ENCODE peak calls at places on chromosomes 7 and 10, in nine cellular contexts. One of them, this sample, is unnamed.

GRCh38 chr7:40297741-40298311 is 163.0 kb downstream of the SUGCT start:
- DNase-seq in Caki2: peak; percentile 25
- DNase-seq in GM23248: peak; percentile 21
- DNase-seq in NCI-H460: no peak
- DNase-seq in activated CD4-positive, alpha-beta T cell treated with anti-CD3 and anti-CD28 coated beads, Interleukin-2, amount 50 U/mL, for 1 hour: no peak
- DNase-seq in stimulated activated CD8-positive, alpha-beta memory T cell treated with anti-CD3 and anti-CD28 coated beads, Interleukin-7, amount 100 ng/mL, for 1 hour: no peak
- DNase-seq in stimulated activated CD4-positive, alpha-beta T cell treated with anti-CD3 and anti-CD28 coated beads, Interleukin-12 subunit alpha, Interleukin-12 subunit beta, amount 100 ng/mL, for 4 hours: no peak
- DNase-seq in tibial nerve: no peak
- DNase-seq in CD8-positive, alpha-beta T cell: no peak
- DNase-seq in this sample: no peak

GRCh38 chr10:6473430-6473829 is 106.6 kb downstream of the PRKCQ start:
- DNase-seq in Caki2: no peak
- DNase-seq in GM23248: no peak
- DNase-seq in NCI-H460: no peak
- DNase-seq in activated CD4-positive, alpha-beta T cell treated with anti-CD3 and anti-CD28 coated beads, Interleukin-2, amount 50 U/mL, for 1 hour: peak; percentile 46
- DNase-seq in stimulated activated CD8-positive, alpha-beta memory T cell treated with anti-CD3 and anti-CD28 coated beads, Interleukin-7, amount 100 ng/mL, for 1 hour: peak; percentile 13
- DNase-seq in stimulated activated CD4-positive, alpha-beta T cell treated with anti-CD3 and anti-CD28 coated beads, Interleukin-12 subunit alpha, Interleukin-12 subunit beta, amount 100 ng/mL, for 4 hours: no peak
- DNase-seq in tibial nerve: no peak
- DNase-seq in CD8-positive, alpha-beta T cell: peak; percentile 64
- DNase-seq in this sample: peak; percentile 9

GRCh38 chr7:2034291-2035201 is 198.2 kb downstream of the MAD1L1 start:
- DNase-seq in Caki2: no peak
- DNase-seq in GM23248: no peak
- DNase-seq in NCI-H460: no peak
- DNase-seq in activated CD4-positive, alpha-beta T cell treated with anti-CD3 and anti-CD28 coated beads, Interleukin-2, amount 50 U/mL, for 1 hour: no peak
- DNase-seq in stimulated activated CD8-positive, alpha-beta memory T cell treated with anti-CD3 and anti-CD28 coated beads, Interleukin-7, amount 100 ng/mL, for 1 hour: no peak
- DNase-seq in stimulated activated CD4-positive, alpha-beta T cell treated with anti-CD3 and anti-CD28 coated beads, Interleukin-12 subunit alpha, Interleukin-12 subunit beta, amount 100 ng/mL, for 4 hours: no peak
- DNase-seq in tibial nerve: no peak
- DNase-seq in CD8-positive, alpha-beta T cell: no peak
- DNase-seq in this sample: no peak

GRCh38 chr7:70390251-70390650 is 741.7 kb upstream of the GALNT17 start:
- DNase-seq in Caki2: no peak
- DNase-seq in GM23248: peak; percentile 64
- DNase-seq in NCI-H460: no peak
- DNase-seq in activated CD4-positive, alpha-beta T cell treated with anti-CD3 and anti-CD28 coated beads, Interleukin-2, amount 50 U/mL, for 1 hour: no peak
- DNase-seq in stimulated activated CD8-positive, alpha-beta memory T cell treated with anti-CD3 and anti-CD28 coated beads, Interleukin-7, amount 100 ng/mL, for 1 hour: no peak
- DNase-seq in stimulated activated CD4-positive, alpha-beta T cell treated with anti-CD3 and anti-CD28 coated beads, Interleukin-12 subunit alpha, Interleukin-12 subunit beta, amount 100 ng/mL, for 4 hours: no peak
- DNase-seq in tibial nerve: peak; percentile 37
- DNase-seq in CD8-positive, alpha-beta T cell: no peak
- DNase-seq in this sample: no peak

GRCh38 chr7:20470726-20471125 is 140.0 kb downstream of the ITGB8 start:
- DNase-seq in Caki2: no peak
- DNase-seq in GM23248: no peak
- DNase-seq in NCI-H460: no peak
- DNase-seq in activated CD4-positive, alpha-beta T cell treated with anti-CD3 and anti-CD28 coated beads, Interleukin-2, amount 50 U/mL, for 1 hour: no peak
- DNase-seq in stimulated activated CD8-positive, alpha-beta memory T cell treated with anti-CD3 and anti-CD28 coated beads, Interleukin-7, amount 100 ng/mL, for 1 hour: no peak
- DNase-seq in stimulated activated CD4-positive, alpha-beta T cell treated with anti-CD3 and anti-CD28 coated beads, Interleukin-12 subunit alpha, Interleukin-12 subunit beta, amount 100 ng/mL, for 4 hours: no peak
- DNase-seq in tibial nerve: no peak
- DNase-seq in CD8-positive, alpha-beta T cell: no peak
- DNase-seq in this sample: no peak

GRCh38 chr7:80263321-80263720 is 128.7 kb downstream of the GNAI1 start:
- DNase-seq in Caki2: no peak
- DNase-seq in GM23248: peak; percentile 74
- DNase-seq in NCI-H460: no peak
- DNase-seq in activated CD4-positive, alpha-beta T cell treated with anti-CD3 and anti-CD28 coated beads, Interleukin-2, amount 50 U/mL, for 1 hour: no peak
- DNase-seq in stimulated activated CD8-positive, alpha-beta memory T cell treated with anti-CD3 and anti-CD28 coated beads, Interleukin-7, amount 100 ng/mL, for 1 hour: no peak
- DNase-seq in stimulated activated CD4-positive, alpha-beta T cell treated with anti-CD3 and anti-CD28 coated beads, Interleukin-12 subunit alpha, Interleukin-12 subunit beta, amount 100 ng/mL, for 4 hours: no peak
- DNase-seq in tibial nerve: no peak
- DNase-seq in CD8-positive, alpha-beta T cell: no peak
- DNase-seq in this sample: no peak

GRCh38 chr7:70092314-70093303 is 494.3 kb downstream of the AUTS2 start:
- DNase-seq in Caki2: no peak
- DNase-seq in GM23248: no peak
- DNase-seq in NCI-H460: no peak
- DNase-seq in activated CD4-positive, alpha-beta T cell treated with anti-CD3 and anti-CD28 coated beads, Interleukin-2, amount 50 U/mL, for 1 hour: no peak
- DNase-seq in stimulated activated CD8-positive, alpha-beta memory T cell treated with anti-CD3 and anti-CD28 coated beads, Interleukin-7, amount 100 ng/mL, for 1 hour: no peak
- DNase-seq in stimulated activated CD4-positive, alpha-beta T cell treated with anti-CD3 and anti-CD28 coated beads, Interleukin-12 subunit alpha, Interleukin-12 subunit beta, amount 100 ng/mL, for 4 hours: no peak
- DNase-seq in tibial nerve: no peak
- DNase-seq in CD8-positive, alpha-beta T cell: no peak
- DNase-seq in this sample: no peak

GRCh38 chr7:47307311-47307710 is 274.6 kb downstream of the TNS3 start:
- DNase-seq in Caki2: no peak
- DNase-seq in GM23248: no peak
- DNase-seq in NCI-H460: no peak
- DNase-seq in activated CD4-positive, alpha-beta T cell treated with anti-CD3 and anti-CD28 coated beads, Interleukin-2, amount 50 U/mL, for 1 hour: no peak
- DNase-seq in stimulated activated CD8-positive, alpha-beta memory T cell treated with anti-CD3 and anti-CD28 coated beads, Interleukin-7, amount 100 ng/mL, for 1 hour: no peak
- DNase-seq in stimulated activated CD4-positive, alpha-beta T cell treated with anti-CD3 and anti-CD28 coated beads, Interleukin-12 subunit alpha, Interleukin-12 subunit beta, amount 100 ng/mL, for 4 hours: no peak
- DNase-seq in tibial nerve: no peak
- DNase-seq in CD8-positive, alpha-beta T cell: no peak
- DNase-seq in this sample: no peak

GRCh38 chr10:86630079-86630478 is 24.3 kb upstream of the OPN4 start:
- DNase-seq in Caki2: no peak
- DNase-seq in GM23248: peak; percentile 38
- DNase-seq in NCI-H460: no peak
- DNase-seq in activated CD4-positive, alpha-beta T cell treated with anti-CD3 and anti-CD28 coated beads, Interleukin-2, amount 50 U/mL, for 1 hour: no peak
- DNase-seq in stimulated activated CD8-positive, alpha-beta memory T cell treated with anti-CD3 and anti-CD28 coated beads, Interleukin-7, amount 100 ng/mL, for 1 hour: no peak
- DNase-seq in stimulated activated CD4-positive, alpha-beta T cell treated with anti-CD3 and anti-CD28 coated beads, Interleukin-12 subunit alpha, Interleukin-12 subunit beta, amount 100 ng/mL, for 4 hours: no peak
- DNase-seq in tibial nerve: no peak
- DNase-seq in CD8-positive, alpha-beta T cell: no peak
- DNase-seq in this sample: no peak

GRCh38 chr7:70063796-70064423 is 465.6 kb downstream of the AUTS2 start:
- DNase-seq in Caki2: no peak
- DNase-seq in GM23248: no peak
- DNase-seq in NCI-H460: no peak
- DNase-seq in activated CD4-positive, alpha-beta T cell treated with anti-CD3 and anti-CD28 coated beads, Interleukin-2, amount 50 U/mL, for 1 hour: no peak
- DNase-seq in stimulated activated CD8-positive, alpha-beta memory T cell treated with anti-CD3 and anti-CD28 coated beads, Interleukin-7, amount 100 ng/mL, for 1 hour: no peak
- DNase-seq in stimulated activated CD4-positive, alpha-beta T cell treated with anti-CD3 and anti-CD28 coated beads, Interleukin-12 subunit alpha, Interleukin-12 subunit beta, amount 100 ng/mL, for 4 hours: no peak
- DNase-seq in tibial nerve: no peak
- DNase-seq in CD8-positive, alpha-beta T cell: no peak
- DNase-seq in this sample: no peak

GRCh38 chr10:95335933-95336699 is 45.3 kb upstream of the PDLIM1 start:
- DNase-seq in Caki2: no peak
- DNase-seq in GM23248: no peak
- DNase-seq in NCI-H460: no peak
- DNase-seq in activated CD4-positive, alpha-beta T cell treated with anti-CD3 and anti-CD28 coated beads, Interleukin-2, amount 50 U/mL, for 1 hour: no peak
- DNase-seq in stimulated activated CD8-positive, alpha-beta memory T cell treated with anti-CD3 and anti-CD28 coated beads, Interleukin-7, amount 100 ng/mL, for 1 hour: no peak
- DNase-seq in stimulated activated CD4-positive, alpha-beta T cell treated with anti-CD3 and anti-CD28 coated beads, Interleukin-12 subunit alpha, Interleukin-12 subunit beta, amount 100 ng/mL, for 4 hours: no peak
- DNase-seq in tibial nerve: no peak
- DNase-seq in CD8-positive, alpha-beta T cell: no peak
- DNase-seq in this sample: no peak

GRCh38 chr7:55476071-55476803 is 96.1 kb downstream of the VOPP1 start:
- DNase-seq in Caki2: no peak
- DNase-seq in GM23248: peak; percentile 80
- DNase-seq in NCI-H460: no peak
- DNase-seq in activated CD4-positive, alpha-beta T cell treated with anti-CD3 and anti-CD28 coated beads, Interleukin-2, amount 50 U/mL, for 1 hour: no peak
- DNase-seq in stimulated activated CD8-positive, alpha-beta memory T cell treated with anti-CD3 and anti-CD28 coated beads, Interleukin-7, amount 100 ng/mL, for 1 hour: no peak
- DNase-seq in stimulated activated CD4-positive, alpha-beta T cell treated with anti-CD3 and anti-CD28 coated beads, Interleukin-12 subunit alpha, Interleukin-12 subunit beta, amount 100 ng/mL, for 4 hours: no peak
- DNase-seq in tibial nerve: no peak
- DNase-seq in CD8-positive, alpha-beta T cell: peak; percentile 44
- DNase-seq in this sample: no peak

GRCh38 chr7:82376739-82377138 is 66.8 kb downstream of the CACNA2D1 start:
- DNase-seq in Caki2: no peak
- DNase-seq in GM23248: no peak
- DNase-seq in NCI-H460: no peak
- DNase-seq in activated CD4-positive, alpha-beta T cell treated with anti-CD3 and anti-CD28 coated beads, Interleukin-2, amount 50 U/mL, for 1 hour: no peak
- DNase-seq in stimulated activated CD8-positive, alpha-beta memory T cell treated with anti-CD3 and anti-CD28 coated beads, Interleukin-7, amount 100 ng/mL, for 1 hour: no peak
- DNase-seq in stimulated activated CD4-positive, alpha-beta T cell treated with anti-CD3 and anti-CD28 coated beads, Interleukin-12 subunit alpha, Interleukin-12 subunit beta, amount 100 ng/mL, for 4 hours: no peak
- DNase-seq in tibial nerve: no peak
- DNase-seq in CD8-positive, alpha-beta T cell: no peak
- DNase-seq in this sample: no peak

GRCh38 chr10:79380125-79380917 is 33.1 kb downstream of the PPIF start:
- DNase-seq in Caki2: no peak
- DNase-seq in GM23248: peak; percentile 88
- DNase-seq in NCI-H460: no peak
- DNase-seq in activated CD4-positive, alpha-beta T cell treated with anti-CD3 and anti-CD28 coated beads, Interleukin-2, amount 50 U/mL, for 1 hour: no peak
- DNase-seq in stimulated activated CD8-positive, alpha-beta memory T cell treated with anti-CD3 and anti-CD28 coated beads, Interleukin-7, amount 100 ng/mL, for 1 hour: no peak
- DNase-seq in stimulated activated CD4-positive, alpha-beta T cell treated with anti-CD3 and anti-CD28 coated beads, Interleukin-12 subunit alpha, Interleukin-12 subunit beta, amount 100 ng/mL, for 4 hours: no peak
- DNase-seq in tibial nerve: no peak
- DNase-seq in CD8-positive, alpha-beta T cell: peak; percentile 38
- DNase-seq in this sample: peak; percentile 40

GRCh38 chr7:150876817-150877526 is 24.7 kb downstream of the AOC1 start:
- DNase-seq in Caki2: peak; percentile 86
- DNase-seq in GM23248: peak; percentile 72
- DNase-seq in NCI-H460: peak; percentile 31
- DNase-seq in activated CD4-positive, alpha-beta T cell treated with anti-CD3 and anti-CD28 coated beads, Interleukin-2, amount 50 U/mL, for 1 hour: peak; percentile 51
- DNase-seq in stimulated activated CD8-positive, alpha-beta memory T cell treated with anti-CD3 and anti-CD28 coated beads, Interleukin-7, amount 100 ng/mL, for 1 hour: peak; percentile 18
- DNase-seq in stimulated activated CD4-positive, alpha-beta T cell treated with anti-CD3 and anti-CD28 coated beads, Interleukin-12 subunit alpha, Interleukin-12 subunit beta, amount 100 ng/mL, for 4 hours: peak; percentile 48
- DNase-seq in tibial nerve: peak; percentile 67
- DNase-seq in CD8-positive, alpha-beta T cell: peak; percentile 64
- DNase-seq in this sample: peak; percentile 66

GRCh38 chr10:58027431-58027830 is 240.3 kb downstream of the IPMK start:
- DNase-seq in Caki2: no peak
- DNase-seq in GM23248: peak; percentile 39
- DNase-seq in NCI-H460: no peak
- DNase-seq in activated CD4-positive, alpha-beta T cell treated with anti-CD3 and anti-CD28 coated beads, Interleukin-2, amount 50 U/mL, for 1 hour: no peak
- DNase-seq in stimulated activated CD8-positive, alpha-beta memory T cell treated with anti-CD3 and anti-CD28 coated beads, Interleukin-7, amount 100 ng/mL, for 1 hour: no peak
- DNase-seq in stimulated activated CD4-positive, alpha-beta T cell treated with anti-CD3 and anti-CD28 coated beads, Interleukin-12 subunit alpha, Interleukin-12 subunit beta, amount 100 ng/mL, for 4 hours: no peak
- DNase-seq in tibial nerve: no peak
- DNase-seq in CD8-positive, alpha-beta T cell: no peak
- DNase-seq in this sample: no peak

GRCh38 chr7:12827219-12827821 is 139.9 kb downstream of the ARL4A start:
- DNase-seq in Caki2: no peak
- DNase-seq in GM23248: peak; percentile 2
- DNase-seq in NCI-H460: no peak
- DNase-seq in activated CD4-positive, alpha-beta T cell treated with anti-CD3 and anti-CD28 coated beads, Interleukin-2, amount 50 U/mL, for 1 hour: no peak
- DNase-seq in stimulated activated CD8-positive, alpha-beta memory T cell treated with anti-CD3 and anti-CD28 coated beads, Interleukin-7, amount 100 ng/mL, for 1 hour: no peak
- DNase-seq in stimulated activated CD4-positive, alpha-beta T cell treated with anti-CD3 and anti-CD28 coated beads, Interleukin-12 subunit alpha, Interleukin-12 subunit beta, amount 100 ng/mL, for 4 hours: no peak
- DNase-seq in tibial nerve: no peak
- DNase-seq in CD8-positive, alpha-beta T cell: no peak
- DNase-seq in this sample: no peak

GRCh38 chr7:164882-165660 is 27.3 kb upstream of the FAM20C start:
- DNase-seq in Caki2: no peak
- DNase-seq in GM23248: no peak
- DNase-seq in NCI-H460: no peak
- DNase-seq in activated CD4-positive, alpha-beta T cell treated with anti-CD3 and anti-CD28 coated beads, Interleukin-2, amount 50 U/mL, for 1 hour: no peak
- DNase-seq in stimulated activated CD8-positive, alpha-beta memory T cell treated with anti-CD3 and anti-CD28 coated beads, Interleukin-7, amount 100 ng/mL, for 1 hour: no peak
- DNase-seq in stimulated activated CD4-positive, alpha-beta T cell treated with anti-CD3 and anti-CD28 coated beads, Interleukin-12 subunit alpha, Interleukin-12 subunit beta, amount 100 ng/mL, for 4 hours: no peak
- DNase-seq in tibial nerve: no peak
- DNase-seq in CD8-positive, alpha-beta T cell: no peak
- DNase-seq in this sample: peak; percentile 43

GRCh38 chr10:126169899-126170298 is 218.4 kb downstream of the ADAM12 start:
- DNase-seq in Caki2: no peak
- DNase-seq in GM23248: no peak
- DNase-seq in NCI-H460: no peak
- DNase-seq in activated CD4-positive, alpha-beta T cell treated with anti-CD3 and anti-CD28 coated beads, Interleukin-2, amount 50 U/mL, for 1 hour: no peak
- DNase-seq in stimulated activated CD8-positive, alpha-beta memory T cell treated with anti-CD3 and anti-CD28 coated beads, Interleukin-7, amount 100 ng/mL, for 1 hour: no peak
- DNase-seq in stimulated activated CD4-positive, alpha-beta T cell treated with anti-CD3 and anti-CD28 coated beads, Interleukin-12 subunit alpha, Interleukin-12 subunit beta, amount 100 ng/mL, for 4 hours: no peak
- DNase-seq in tibial nerve: no peak
- DNase-seq in CD8-positive, alpha-beta T cell: no peak
- DNase-seq in this sample: no peak

This sample was measured in transverse colon.